ENCODE peak calls at places on chromosomes 7 and 10, in ten cellular contexts. V is HuH-7.5; I is neural crest cell; F is activated CD4-positive, alpha-beta T cell treated with anti-CD3 and anti-CD28 coated beads for 24 hours; E is PC-9; P is lower lobe of right lung; R is NCI-H345; K is T-helper 2 cell; X is GM13977; B is aorta. A is an unnamed sample.

GRCh38 chr7:108078156-108078781 is 51.9 kb downstream of the LAMB4 start:
- DNase-seq in V (no peak), I (no peak), F (no peak), E (no peak), P (no peak), R (no peak), K (no peak), X (no peak), B (no peak), A (no peak)

GRCh38 chr10:97991875-97992274 is 38.5 kb downstream of the CRTAC1 start:
- DNase-seq in V (peak), I (peak), F (no peak), E (no peak), P (no peak), R (no peak), K (no peak), X (no peak), B (no peak), A (no peak)

GRCh38 chr7:6148724-6149360 is 117.7 kb downstream of the ANKRD61 start:
- DNase-seq in V (no peak), I (no peak), F (no peak), E (no peak), P (no peak), R (no peak), K (no peak), X (no peak), B (no peak), A (no peak)

GRCh38 chr10:130188195-130189175 is 52.3 kb downstream of the GLRX3 start:
- DNase-seq in V (no peak), I (no peak), F (no peak), E (no peak), P (no peak), R (no peak), K (no peak), X (no peak), B (no peak), A (no peak)

GRCh38 chr7:92044148-92044547 is 90.1 kb downstream of the CYP51A1 start:
- DNase-seq in V (no peak), I (no peak), F (no peak), E (no peak), P (no peak), R (no peak), K (no peak), X (no peak), B (no peak), A (no peak)

GRCh38 chr7:100053201-100053600 is 3.6 kb downstream of the ZSCAN21 start:
- DNase-seq in V (peak), I (no peak), F (no peak), E (peak), P (no peak), R (peak), K (no peak), X (peak), B (no peak), A (no peak)

GRCh38 chr10:131854579-131855335 is 46.1 kb upstream of the PPP2R2D start:
- DNase-seq in V (no peak), I (no peak), F (no peak), E (no peak), P (no peak), R (no peak), K (no peak), X (no peak), B (peak), A (no peak)

GRCh38 chr10:53664620-53665019 is 892.0 kb upstream of the MBL2 start:
- DNase-seq in V (no peak), I (no peak), F (no peak), E (no peak), P (no peak), R (peak), K (no peak), X (no peak), B (no peak), A (no peak)

GRCh38 chr10:51892965-51893658 is 193.7 kb upstream of the CSTF2T start:
- DNase-seq in V (no peak), I (peak), F (no peak), E (no peak), P (no peak), R (peak), K (no peak), X (no peak), B (no peak), A (no peak)

GRCh38 chr7:134693256-134693655 is 46.6 kb downstream of the BPGM start:
- DNase-seq in V (no peak), I (no peak), F (no peak), E (no peak), P (no peak), R (no peak), K (no peak), X (no peak), B (peak), A (no peak)

GRCh38 chr10:11424456-11425287 is 186.8 kb downstream of the USP6NL start:
- DNase-seq in V (peak), I (peak), F (no peak), E (no peak), P (peak), R (peak), K (no peak), X (peak), B (no peak), A (no peak)

GRCh38 chr7:48035967-48036478 is 680 bp downstream of the C7orf57 start:
- DNase-seq in V (no peak), I (no peak), F (no peak), E (no peak), P (peak), R (peak), K (no peak), X (no peak), B (peak), A (no peak)

GRCh38 chr7:31782411-31782991 is 95.5 kb downstream of the PPP1R17 start:
- DNase-seq in V (peak), I (peak), F (no peak), E (peak), P (no peak), R (peak), K (no peak), X (peak), B (no peak), A (peak)

GRCh38 chr7:156903232-156903909 is 10.4 kb upstream of the LMBR1 start:
- DNase-seq in V (no peak), I (no peak), F (no peak), E (peak), P (no peak), R (no peak), K (no peak), X (no peak), B (no peak), A (no peak)